ENCODE peak calls at places on chromosomes 5 and 9, in seven cellular contexts. One of them, this sample, is unnamed.

GRCh38 chr5:103389846-103390245 is 131.3 kb downstream of the MACIR start:
- DNase-seq in AG08395: no peak
- DNase-seq in NCI-H2107: no peak
- DNase-seq in suprapubic skin: no peak
- DNase-seq in DMS 273 treated with DMSO at 0.1 percent for 48 hours: no peak
- DNase-seq in DMS153: no peak
- DNase-seq in fibroblast of pulmonary artery: no peak
- DNase-seq in this sample: no peak

GRCh38 chr5:142976861-142977260 is 206.7 kb downstream of the ARHGAP26 start:
- DNase-seq in AG08395: no peak
- DNase-seq in fibroblast of pulmonary artery: no peak
- DNase-seq in NCI-H2107: no peak
- DNase-seq in suprapubic skin: no peak
- DNase-seq in DMS 273 treated with DMSO at 0.1 percent for 48 hours: no peak
- DNase-seq in DMS153: no peak
- DNase-seq in this sample: no peak

GRCh38 chr5:119301947-119302346 is 53.9 kb upstream of the TNFAIP8 start:
- DNase-seq in AG08395: peak; percentile 12
- DNase-seq in DMS 273 treated with DMSO at 0.1 percent for 48 hours: no peak
- DNase-seq in fibroblast of pulmonary artery: no peak
- DNase-seq in suprapubic skin: no peak
- DNase-seq in DMS153: no peak
- DNase-seq in NCI-H2107: no peak
- DNase-seq in this sample: no peak

GRCh38 chr5:160199410-160199911 is 29.8 kb upstream of the FABP6 start:
- DNase-seq in suprapubic skin: peak; percentile 72
- DNase-seq in NCI-H2107: peak; percentile 36
- DNase-seq in fibroblast of pulmonary artery: peak; percentile 49
- DNase-seq in AG08395: peak; percentile 87
- DNase-seq in DMS153: no peak
- DNase-seq in DMS 273 treated with DMSO at 0.1 percent for 48 hours: no peak
- DNase-seq in this sample: no peak

GRCh38 chr5:74232281-74232680 is 408.2 kb downstream of the ENC1 start:
- DNase-seq in AG08395: peak; percentile 88
- DNase-seq in suprapubic skin: no peak
- DNase-seq in DMS 273 treated with DMSO at 0.1 percent for 48 hours: no peak
- DNase-seq in fibroblast of pulmonary artery: peak; percentile 56
- DNase-seq in DMS153: no peak
- DNase-seq in NCI-H2107: no peak
- DNase-seq in this sample: peak; percentile 75

GRCh38 chr9:95993342-95993741 is 117.9 kb downstream of the ERCC6L2 start:
- DNase-seq in fibroblast of pulmonary artery: no peak
- DNase-seq in suprapubic skin: no peak
- DNase-seq in DMS 273 treated with DMSO at 0.1 percent for 48 hours: no peak
- DNase-seq in AG08395: no peak
- DNase-seq in NCI-H2107: no peak
- DNase-seq in DMS153: no peak
- DNase-seq in this sample: no peak

GRCh38 chr9:121201045-121201737 is 478 bp downstream of the RAB14 start:
- DNase-seq in suprapubic skin: peak; percentile 68
- DNase-seq in DMS153: no peak
- DNase-seq in DMS 273 treated with DMSO at 0.1 percent for 48 hours: no peak
- DNase-seq in NCI-H2107: no peak
- DNase-seq in fibroblast of pulmonary artery: no peak
- DNase-seq in AG08395: no peak
- DNase-seq in this sample: no peak

GRCh38 chr5:72328172-72328571 is 8.0 kb downstream of the PTCD2 start:
- DNase-seq in suprapubic skin: no peak
- DNase-seq in AG08395: peak; percentile 59
- DNase-seq in fibroblast of pulmonary artery: peak; percentile 51
- DNase-seq in DMS 273 treated with DMSO at 0.1 percent for 48 hours: peak; percentile 88
- DNase-seq in NCI-H2107: peak; percentile 28
- DNase-seq in DMS153: peak; percentile 33
- DNase-seq in this sample: peak; percentile 54

GRCh38 chr5:138077064-138077696 is 6.7 kb upstream of the WNT8A start:
- DNase-seq in DMS153: peak; percentile 20
- DNase-seq in AG08395: peak; percentile 85
- DNase-seq in suprapubic skin: peak; percentile 63
- DNase-seq in DMS 273 treated with DMSO at 0.1 percent for 48 hours: peak; percentile 11
- DNase-seq in fibroblast of pulmonary artery: peak; percentile 78
- DNase-seq in NCI-H2107: peak; percentile 1
- DNase-seq in this sample: no peak

GRCh38 chr9:21831841-21832509 is 29.5 kb downstream of the MTAP start:
- DNase-seq in NCI-H2107: no peak
- DNase-seq in AG08395: peak; percentile 69
- DNase-seq in suprapubic skin: no peak
- DNase-seq in DMS 273 treated with DMSO at 0.1 percent for 48 hours: no peak
- DNase-seq in fibroblast of pulmonary artery: peak; percentile 90
- DNase-seq in DMS153: peak; percentile 48
- DNase-seq in this sample: no peak

GRCh38 chr5:125367702-125368101 is 621.3 kb upstream of the ZNF608 start:
- DNase-seq in DMS153: no peak
- DNase-seq in suprapubic skin: no peak
- DNase-seq in fibroblast of pulmonary artery: peak; percentile 56
- DNase-seq in NCI-H2107: no peak
- DNase-seq in DMS 273 treated with DMSO at 0.1 percent for 48 hours: no peak
- DNase-seq in AG08395: peak; percentile 31
- DNase-seq in this sample: no peak

GRCh38 chr5:40797273-40798011 is 732 bp downstream of the PRKAA1 start:
- DNase-seq in DMS 273 treated with DMSO at 0.1 percent for 48 hours: peak; percentile 46
- DNase-seq in suprapubic skin: peak; percentile 86
- DNase-seq in NCI-H2107: no peak
- DNase-seq in DMS153: peak; percentile 46
- DNase-seq in AG08395: peak; percentile 45
- DNase-seq in fibroblast of pulmonary artery: peak; percentile 86
- DNase-seq in this sample: no peak

GRCh38 chr9:127393680-127394079 is 3.3 kb upstream of the SLC2A8 start:
- DNase-seq in fibroblast of pulmonary artery: peak; percentile 57
- DNase-seq in suprapubic skin: no peak
- DNase-seq in DMS 273 treated with DMSO at 0.1 percent for 48 hours: no peak
- DNase-seq in NCI-H2107: no peak
- DNase-seq in DMS153: no peak
- DNase-seq in AG08395: no peak
- DNase-seq in this sample: no peak

GRCh38 chr9:107142896-107143603 is 140.0 kb upstream of the RAD23B start:
- DNase-seq in NCI-H2107: no peak
- DNase-seq in DMS 273 treated with DMSO at 0.1 percent for 48 hours: no peak
- DNase-seq in fibroblast of pulmonary artery: peak; percentile 25
- DNase-seq in suprapubic skin: no peak
- DNase-seq in AG08395: peak; percentile 18
- DNase-seq in DMS153: no peak
- DNase-seq in this sample: no peak

GRCh38 chr5:21680661-21681060 is 1172.5 kb downstream of the CDH12 start:
- DNase-seq in AG08395: no peak
- DNase-seq in NCI-H2107: no peak
- DNase-seq in suprapubic skin: no peak
- DNase-seq in fibroblast of pulmonary artery: no peak
- DNase-seq in DMS 273 treated with DMSO at 0.1 percent for 48 hours: no peak
- DNase-seq in DMS153: no peak
- DNase-seq in this sample: no peak

GRCh38 chr9:127224883-127225739 is 39.5 kb upstream of the GARNL3 start:
- DNase-seq in AG08395: peak; percentile 99
- DNase-seq in suprapubic skin: peak; percentile 99
- DNase-seq in NCI-H2107: peak; percentile 83
- DNase-seq in DMS 273 treated with DMSO at 0.1 percent for 48 hours: peak; percentile 68
- DNase-seq in fibroblast of pulmonary artery: peak; percentile 89
- DNase-seq in DMS153: peak; percentile 71
- DNase-seq in this sample: no peak

GRCh38 chr5:45648744-45649143 is 47.4 kb downstream of the HCN1 start:
- DNase-seq in NCI-H2107: no peak
- DNase-seq in suprapubic skin: no peak
- DNase-seq in fibroblast of pulmonary artery: no peak
- DNase-seq in AG08395: no peak
- DNase-seq in DMS153: no peak
- DNase-seq in DMS 273 treated with DMSO at 0.1 percent for 48 hours: no peak
- DNase-seq in this sample: no peak

GRCh38 chr9:7165350-7165937 is 407.7 kb downstream of the KDM4C start:
- DNase-seq in NCI-H2107: no peak
- DNase-seq in AG08395: no peak
- DNase-seq in DMS 273 treated with DMSO at 0.1 percent for 48 hours: no peak
- DNase-seq in fibroblast of pulmonary artery: no peak
- DNase-seq in suprapubic skin: no peak
- DNase-seq in DMS153: no peak
- DNase-seq in this sample: no peak

GRCh38 chr5:1789838-1790462 is 9.7 kb downstream of the MRPL36 start:
- DNase-seq in DMS 273 treated with DMSO at 0.1 percent for 48 hours: no peak
- DNase-seq in DMS153: no peak
- DNase-seq in AG08395: peak; percentile 49
- DNase-seq in fibroblast of pulmonary artery: peak; percentile 72
- DNase-seq in suprapubic skin: peak; percentile 25
- DNase-seq in NCI-H2107: no peak
- DNase-seq in this sample: no peak

GRCh38 chr5:132947661-132948060 is 15.8 kb downstream of the AFF4 start:
- DNase-seq in DMS153: no peak
- DNase-seq in AG08395: peak; percentile 5
- DNase-seq in suprapubic skin: no peak
- DNase-seq in NCI-H2107: no peak
- DNase-seq in DMS 273 treated with DMSO at 0.1 percent for 48 hours: no peak
- DNase-seq in fibroblast of pulmonary artery: peak; percentile 58
- DNase-seq in this sample: peak; percentile 3

GRCh38 chr5:178340637-178341036 is 108.0 kb upstream of the PHYKPL start:
- DNase-seq in suprapubic skin: peak; percentile 37
- DNase-seq in NCI-H2107: no peak
- DNase-seq in AG08395: no peak
- DNase-seq in fibroblast of pulmonary artery: no peak
- DNase-seq in DMS 273 treated with DMSO at 0.1 percent for 48 hours: no peak
- DNase-seq in DMS153: no peak
- DNase-seq in this sample: no peak

GRCh38 chr5:1536298-1537165 is 12.8 kb upstream of the LPCAT1 start:
- DNase-seq in AG08395: no peak
- DNase-seq in DMS153: no peak
- DNase-seq in DMS 273 treated with DMSO at 0.1 percent for 48 hours: no peak
- DNase-seq in fibroblast of pulmonary artery: no peak
- DNase-seq in NCI-H2107: no peak
- DNase-seq in suprapubic skin: no peak
- DNase-seq in this sample: no peak

GRCh38 chr9:91006046-91006445 is 204.4 kb downstream of the SYK start:
- DNase-seq in fibroblast of pulmonary artery: no peak
- DNase-seq in NCI-H2107: no peak
- DNase-seq in suprapubic skin: no peak
- DNase-seq in AG08395: no peak
- DNase-seq in DMS153: no peak
- DNase-seq in DMS 273 treated with DMSO at 0.1 percent for 48 hours: no peak
- DNase-seq in this sample: no peak

GRCh38 chr5:5135957-5136676 is 4.0 kb upstream of the ADAMTS16 start:
- DNase-seq in DMS153: no peak
- DNase-seq in suprapubic skin: no peak
- DNase-seq in NCI-H2107: no peak
- DNase-seq in DMS 273 treated with DMSO at 0.1 percent for 48 hours: no peak
- DNase-seq in AG08395: no peak
- DNase-seq in fibroblast of pulmonary artery: no peak
- DNase-seq in this sample: no peak

GRCh38 chr5:96332535-96333396 is 100.3 kb downstream of the PCSK1 start:
- DNase-seq in DMS153: no peak
- DNase-seq in NCI-H2107: no peak
- DNase-seq in fibroblast of pulmonary artery: no peak
- DNase-seq in DMS 273 treated with DMSO at 0.1 percent for 48 hours: no peak
- DNase-seq in AG08395: no peak
- DNase-seq in suprapubic skin: no peak
- DNase-seq in this sample: no peak

GRCh38 chr5:16964821-16965220 is 28.7 kb upstream of the MYO10 start:
- DNase-seq in DMS153: no peak
- DNase-seq in AG08395: no peak
- DNase-seq in NCI-H2107: no peak
- DNase-seq in fibroblast of pulmonary artery: no peak
- DNase-seq in DMS 273 treated with DMSO at 0.1 percent for 48 hours: no peak
- DNase-seq in suprapubic skin: no peak
- DNase-seq in this sample: no peak

GRCh38 chr9:95724253-95724991 is 151.1 kb upstream of the ERCC6L2 start:
- DNase-seq in suprapubic skin: no peak
- DNase-seq in NCI-H2107: no peak
- DNase-seq in DMS153: peak; percentile 17
- DNase-seq in fibroblast of pulmonary artery: no peak
- DNase-seq in AG08395: no peak
- DNase-seq in DMS 273 treated with DMSO at 0.1 percent for 48 hours: no peak
- DNase-seq in this sample: no peak

GRCh38 chr5:41043109-41043747 is 27.9 kb downstream of the MROH2B start:
- DNase-seq in DMS153: no peak
- DNase-seq in suprapubic skin: no peak
- DNase-seq in DMS 273 treated with DMSO at 0.1 percent for 48 hours: no peak
- DNase-seq in fibroblast of pulmonary artery: no peak
- DNase-seq in AG08395: no peak
- DNase-seq in NCI-H2107: no peak
- DNase-seq in this sample: no peak

GRCh38 chr5:132753135-132753987 is 6.1 kb downstream of the CCNI2 start:
- DNase-seq in NCI-H2107: no peak
- DNase-seq in DMS153: no peak
- DNase-seq in DMS 273 treated with DMSO at 0.1 percent for 48 hours: no peak
- DNase-seq in suprapubic skin: no peak
- DNase-seq in fibroblast of pulmonary artery: no peak
- DNase-seq in AG08395: no peak
- DNase-seq in this sample: no peak

GRCh38 chr9:129497837-129498450 is 123.0 kb downstream of the C9orf50 start:
- DNase-seq in fibroblast of pulmonary artery: no peak
- DNase-seq in DMS153: no peak
- DNase-seq in NCI-H2107: no peak
- DNase-seq in suprapubic skin: peak; percentile 73
- DNase-seq in AG08395: no peak
- DNase-seq in DMS 273 treated with DMSO at 0.1 percent for 48 hours: no peak
- DNase-seq in this sample: no peak

GRCh38 chr9:89978185-89978584 is 373.4 kb downstream of the GADD45G start:
- DNase-seq in fibroblast of pulmonary artery: no peak
- DNase-seq in DMS 273 treated with DMSO at 0.1 percent for 48 hours: no peak
- DNase-seq in NCI-H2107: no peak
- DNase-seq in suprapubic skin: no peak
- DNase-seq in AG08395: peak; percentile 45
- DNase-seq in DMS153: peak; percentile 69
- DNase-seq in this sample: no peak

GRCh38 chr9:128033609-128034008 is 33.5 kb downstream of the NAIF1 start:
- DNase-seq in fibroblast of pulmonary artery: no peak
- DNase-seq in suprapubic skin: no peak
- DNase-seq in DMS 273 treated with DMSO at 0.1 percent for 48 hours: no peak
- DNase-seq in AG08395: no peak
- DNase-seq in DMS153: no peak
- DNase-seq in NCI-H2107: no peak
- DNase-seq in this sample: no peak

GRCh38 chr9:101738566-101739183 is at the start of gene GRIN3A:
- DNase-seq in AG08395: peak; percentile 6
- DNase-seq in fibroblast of pulmonary artery: no peak
- DNase-seq in NCI-H2107: peak; percentile 45
- DNase-seq in suprapubic skin: no peak
- DNase-seq in DMS 273 treated with DMSO at 0.1 percent for 48 hours: no peak
- DNase-seq in DMS153: peak; percentile 32
- DNase-seq in this sample: no peak

GRCh38 chr5:78803386-78803785 is 154.8 kb upstream of the LHFPL2 start:
- DNase-seq in AG08395: peak; percentile 48
- DNase-seq in suprapubic skin: peak; percentile 86
- DNase-seq in fibroblast of pulmonary artery: peak; percentile 48
- DNase-seq in NCI-H2107: no peak
- DNase-seq in DMS153: no peak
- DNase-seq in DMS 273 treated with DMSO at 0.1 percent for 48 hours: no peak
- DNase-seq in this sample: no peak

GRCh38 chr9:132193227-132194110 is 31.6 kb downstream of the NTNG2 start:
- DNase-seq in NCI-H2107: no peak
- DNase-seq in AG08395: no peak
- DNase-seq in suprapubic skin: no peak
- DNase-seq in DMS 273 treated with DMSO at 0.1 percent for 48 hours: no peak
- DNase-seq in fibroblast of pulmonary artery: no peak
- DNase-seq in DMS153: no peak
- DNase-seq in this sample: no peak

GRCh38 chr5:120464627-120465280 is 654 bp downstream of the PRR16 start:
- DNase-seq in fibroblast of pulmonary artery: no peak
- DNase-seq in DMS153: no peak
- DNase-seq in AG08395: peak; percentile 65
- DNase-seq in NCI-H2107: no peak
- DNase-seq in DMS 273 treated with DMSO at 0.1 percent for 48 hours: no peak
- DNase-seq in suprapubic skin: peak; percentile 76
- DNase-seq in this sample: no peak

GRCh38 chr9:131180454-131180853 is 55.1 kb downstream of the NUP214 start:
- DNase-seq in AG08395: peak; percentile 88
- DNase-seq in DMS153: no peak
- DNase-seq in DMS 273 treated with DMSO at 0.1 percent for 48 hours: no peak
- DNase-seq in suprapubic skin: no peak
- DNase-seq in NCI-H2107: no peak
- DNase-seq in fibroblast of pulmonary artery: peak; percentile 79
- DNase-seq in this sample: peak; percentile 95

GRCh38 chr9:107711528-107711927 is 222.0 kb upstream of the KLF4 start:
- DNase-seq in DMS153: peak; percentile 76
- DNase-seq in DMS 273 treated with DMSO at 0.1 percent for 48 hours: peak; percentile 67
- DNase-seq in suprapubic skin: peak; percentile 74
- DNase-seq in NCI-H2107: no peak
- DNase-seq in AG08395: peak; percentile 85
- DNase-seq in fibroblast of pulmonary artery: peak; percentile 94
- DNase-seq in this sample: peak; percentile 78

This sample was measured in GM04503.